ENCODE peak calls at places on chromosomes 4 and X, in nine cellular contexts. K is GM23338, V is HCT116, O is neural progenitor cell, I is GM23248, G is hepatocyte, D is PC-3, N is MM.1S, P is SK-N-SH. H is an unnamed sample.
A peak's percentile ranks its signal among the peaks of the same experiment; 100 is the strongest.

GRCh38 chr4:113472864-113473263 is 288.7 kb downstream of the CAMK2D start:
- DNase-seq in V (no peak), O (no peak), I (peak; percentile 23), P (no peak), G (no peak), K (no peak), N (no peak), D (no peak), H (no peak)

GRCh38 chrX:109049903-109050302 is 313.5 kb upstream of the IRS4 start:
- DNase-seq in N (no peak), V (no peak), K (peak; percentile 45), O (peak; percentile 38), I (no peak), G (no peak), P (no peak), D (no peak), H (no peak)

GRCh38 chr4:177191586-177191985 is 118.1 kb upstream of the NEIL3 start:
- DNase-seq in N (no peak), P (no peak), I (no peak), D (no peak), O (no peak), K (peak; percentile 18), V (no peak), G (no peak), H (no peak)

GRCh38 chr4:164212134-164212533 is 541.8 kb upstream of the SMIM31 start:
- DNase-seq in N (no peak), K (no peak), I (peak; percentile 7), P (no peak), D (peak; percentile 56), O (no peak), V (no peak), G (no peak), H (no peak)

GRCh38 chr4:115929373-115929772 is 816.0 kb upstream of the NDST4 start:
- DNase-seq in O (no peak), P (no peak), D (no peak), V (no peak), G (no peak), I (no peak), K (no peak), N (no peak), H (no peak)

GRCh38 chr4:2908686-2909085 is 54.5 kb downstream of the NOP14 start:
- DNase-seq in P (no peak), V (no peak), K (no peak), I (no peak), O (no peak), D (no peak), G (no peak), N (no peak), H (no peak)

GRCh38 chr4:105586638-105587328 is 34.4 kb downstream of the ARHGEF38 start:
- DNase-seq in I (no peak), V (no peak), K (no peak), N (peak; percentile 8), O (no peak), D (no peak), P (no peak), G (no peak), H (no peak)

GRCh38 chr4:138609943-138610350 is 367.8 kb upstream of the SLC7A11 start:
- DNase-seq in V (no peak), K (no peak), D (peak; percentile 39), N (peak; percentile 30), I (peak; percentile 87), P (no peak), O (no peak), G (no peak), H (no peak)

GRCh38 chr4:144267084-144267483 is 126.6 kb upstream of the GYPA start:
- DNase-seq in I (no peak), O (no peak), N (no peak), G (no peak), V (no peak), K (no peak), P (no peak), D (no peak), H (no peak)

GRCh38 chr4:4260185-4260751 is 12.2 kb upstream of the TMEM128 start:
- DNase-seq in I (peak; percentile 79), O (no peak), K (peak; percentile 26), G (no peak), V (peak; percentile 74), D (peak; percentile 74), P (peak; percentile 59), N (peak; percentile 79), H (peak; percentile 87)

DNA sequence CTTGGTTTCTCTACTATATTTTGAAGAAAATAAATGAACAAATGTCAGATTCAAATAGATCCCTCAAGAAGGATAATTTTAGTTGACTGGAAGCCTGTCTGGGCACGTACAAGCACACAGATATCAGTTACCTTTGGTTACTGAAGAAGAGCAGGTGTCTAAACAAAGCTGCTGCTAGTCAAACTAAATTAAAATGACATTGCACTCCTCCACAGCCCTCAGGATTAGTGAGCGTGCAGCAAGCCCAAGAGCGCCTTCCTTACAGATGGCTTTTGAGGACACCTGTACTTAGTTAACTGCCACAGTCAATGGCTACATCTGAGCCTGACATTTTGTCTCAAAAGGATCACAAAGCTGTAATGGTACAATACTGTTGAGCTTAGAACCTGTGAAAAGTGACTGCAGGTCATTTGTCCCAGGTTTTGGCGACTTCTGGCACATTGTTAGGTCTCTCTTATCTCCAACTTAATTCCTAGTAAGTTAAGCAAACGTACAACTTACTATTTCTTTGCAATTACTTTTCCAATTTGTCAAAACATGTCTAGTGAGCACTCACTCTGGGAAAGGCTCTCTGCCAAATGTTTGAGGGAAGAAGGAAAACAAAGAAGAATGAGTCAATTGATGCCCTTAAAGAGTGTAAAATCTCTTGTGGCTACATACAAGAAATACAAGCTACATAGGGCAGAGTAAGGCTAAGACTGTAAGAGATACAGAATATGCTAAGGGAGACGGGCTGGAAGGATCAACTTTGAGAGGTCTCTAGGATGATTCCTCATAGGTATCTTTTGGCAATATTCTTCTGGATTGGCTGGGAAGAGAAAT is 25.6 kb upstream of the DAPP1 start:
- DNase-seq in V (no peak), N (no peak), P (no peak), I (no peak), K (no peak), G (no peak), O (no peak), D (peak; percentile 49), H (no peak)
- TF ChIP-seq EZH2phosphoT487 in V (no peak), N (no peak), P (no peak), I (no peak), K (no peak), G (no peak), O (no peak), D (no peak), H (no peak)

GRCh38 chr4:7423391-7423790 is 11.3 kb downstream of the PSAPL1 start:
- DNase-seq in G (no peak), N (no peak), I (no peak), O (no peak), K (no peak), D (no peak), V (no peak), P (peak; percentile 16), H (no peak)

GRCh38 chr4:7425171-7425570 is 9.6 kb downstream of the PSAPL1 start:
- DNase-seq in I (no peak), N (no peak), G (no peak), P (peak; percentile 16), O (no peak), V (no peak), K (no peak), D (no peak), H (no peak)

GRCh38 chr4:7425591-7426468 is 8.9 kb downstream of the PSAPL1 start:
- DNase-seq in V (no peak), I (no peak), K (no peak), O (no peak), N (no peak), G (no peak), D (no peak), P (peak; percentile 21), H (no peak)

GRCh38 chr4:7423801-7424552 is 10.8 kb downstream of the PSAPL1 start:
- DNase-seq in N (no peak), D (no peak), G (no peak), P (peak; percentile 24), O (no peak), V (no peak), K (no peak), I (peak; percentile 44), H (no peak)

DNA sequence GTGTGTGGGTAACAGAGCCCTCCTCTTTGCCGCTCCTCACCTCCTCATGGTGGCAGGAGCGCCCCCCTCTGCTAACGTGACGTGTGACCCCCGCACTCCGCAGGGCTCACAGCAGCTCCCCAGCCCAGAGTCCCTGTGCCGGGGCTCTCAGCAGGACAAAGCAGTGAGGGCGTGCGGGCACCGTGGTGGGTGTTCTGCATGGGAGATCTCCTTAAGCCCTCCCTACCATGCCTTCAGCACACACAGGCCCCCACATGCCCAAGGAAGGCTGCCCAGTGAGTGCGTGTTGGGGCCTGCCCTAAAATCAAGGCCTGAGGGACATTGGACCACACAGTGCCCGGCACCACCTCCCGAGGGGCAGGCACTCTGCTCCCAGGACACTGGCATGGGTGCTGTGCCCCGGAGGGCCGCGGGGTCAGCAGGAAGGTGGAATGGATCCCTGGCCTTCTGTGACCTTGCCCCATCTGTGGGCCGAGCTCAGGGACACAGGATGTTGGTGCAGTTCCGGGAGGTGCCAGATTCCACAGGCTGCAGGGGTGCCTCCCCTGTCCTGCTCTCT is 10.1 kb downstream of the PSAPL1 start:
- DNase-seq in D (no peak), N (no peak), K (no peak), O (no peak), V (no peak), P (peak; percentile 22), I (no peak), G (no peak), H (no peak)
- TF ChIP-seq EZH2phosphoT487 in D (no peak), N (no peak), K (no peak), O (no peak), V (no peak), P (no peak), I (no peak), G (no peak), H (no peak)

DNA sequence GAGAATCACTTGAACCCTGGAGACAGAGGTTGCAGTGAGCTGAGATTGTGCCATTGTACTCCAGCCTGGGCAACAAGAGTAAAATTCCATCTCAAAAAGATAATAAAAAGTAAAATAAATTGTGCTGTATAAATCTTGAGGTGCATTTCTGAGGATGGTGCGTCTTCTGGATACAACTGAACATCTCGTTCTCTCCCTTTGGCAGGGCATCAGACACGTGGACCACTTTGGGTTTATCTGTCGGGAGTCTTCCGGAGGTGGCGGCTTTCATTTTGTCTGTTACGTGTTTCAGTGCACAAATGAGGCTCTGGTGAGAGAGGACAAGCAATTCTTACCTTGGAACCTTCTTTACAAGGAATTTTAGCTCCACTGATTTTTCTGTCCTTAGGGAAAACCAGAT is 60.2 kb downstream of the PTTG2 start:
- DNase-seq in N (no peak), P (no peak), V (no peak), O (no peak), K (no peak), G (no peak), I (no peak), D (no peak), H (no peak)
- TF ChIP-seq EZH2phosphoT487 in N (no peak), P (no peak), V (no peak), O (no peak), K (no peak), G (no peak), I (no peak), D (no peak), H (no peak)

GRCh38 chr4:135949926-135950325 is 1582.4 kb downstream of the PCDH18 start:
- DNase-seq in O (no peak), D (no peak), P (no peak), I (no peak), N (no peak), V (no peak), K (no peak), G (no peak), H (no peak)

DNA sequence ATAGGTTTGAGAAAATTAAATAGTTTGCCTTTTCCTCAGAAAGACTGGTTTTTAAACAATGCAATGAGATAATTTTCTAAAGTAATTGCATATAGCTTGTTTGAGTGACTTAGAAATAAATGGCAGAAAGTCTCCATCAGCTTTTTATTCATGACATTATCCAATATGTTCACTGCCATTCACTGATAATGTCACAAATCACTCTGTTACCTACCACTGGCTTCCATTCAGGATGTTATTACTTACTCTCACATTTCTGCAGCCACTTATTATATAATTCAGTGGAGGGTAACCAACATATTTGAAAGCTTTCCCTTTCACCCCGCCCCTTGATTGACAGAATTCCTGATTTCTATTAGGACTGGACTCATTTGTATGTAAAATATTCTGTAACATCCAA is 1583.5 kb downstream of the PCDH18 start:
- DNase-seq in D (no peak), O (no peak), P (no peak), N (no peak), G (no peak), V (no peak), I (no peak), K (no peak), H (no peak)
- TF ChIP-seq EZH2phosphoT487 in D (no peak), O (no peak), P (no peak), N (no peak), G (no peak), V (no peak), I (no peak), K (no peak), H (no peak)